ENCODE peak calls at places on chromosomes 2 and 18, in nine cellular contexts. E is fibroblast of lung, D is HCT116, C is mammary epithelial cell, K is GM23248, N is PC-9, G is HepG2, Y is IMR-90, S is H1. I is an unnamed sample.

GRCh38 chr2:67156796-67157195 is 240.3 kb upstream of the ETAA1 start:
- DNase-seq in Y (no peak), N (no peak), K (no peak), C (no peak), G (no peak), E (no peak), S (no peak), D (no peak), I (no peak)

GRCh38 chr2:70118798-70119454 is 31.6 kb downstream of the PCBP1 start:
- DNase-seq in K (no peak), Y (no peak), N (no peak), C (no peak), G (peak; percentile 67), S (no peak), E (no peak), D (no peak), I (no peak)

GRCh38 chr2:46290019-46290418 is 7.2 kb upstream of the EPAS1 start:
- DNase-seq in S (no peak), C (no peak), E (no peak), Y (no peak), N (no peak), D (no peak), K (no peak), G (no peak), I (no peak)

GRCh38 chr2:81396417-81397019 is 1092.0 kb upstream of the LRRTM1 start:
- DNase-seq in G (no peak), E (no peak), N (no peak), D (no peak), C (no peak), Y (no peak), K (no peak), S (no peak), I (no peak)

GRCh38 chr2:136327162-136327852 is 209.4 kb upstream of the CXCR4 start:
- DNase-seq in S (no peak), G (no peak), Y (peak; percentile 53), C (no peak), D (no peak), K (peak; percentile 9), N (peak; percentile 20), E (peak; percentile 45), I (peak; percentile 38)

GRCh38 chr2:74440005-74440377 is 1.7 kb downstream of the RTKN start:
- DNase-seq in Y (peak; percentile 46), C (peak; percentile 33), G (peak; percentile 60), S (no peak), D (no peak), N (no peak), E (peak; percentile 55), K (peak; percentile 81), I (peak; percentile 84)

GRCh38 chr2:172596776-172597175 is 40.9 kb downstream of the PDK1 start:
- DNase-seq in G (no peak), N (no peak), E (no peak), C (no peak), Y (no peak), S (no peak), K (no peak), D (no peak), I (no peak)

GRCh38 chr2:102575888-102576287 is 43.5 kb upstream of the SLC9A2 start:
- DNase-seq in S (no peak), E (no peak), K (no peak), Y (no peak), N (no peak), G (no peak), C (no peak), D (no peak), I (no peak)

GRCh38 chr18:69586581-69586980 is 185.9 kb downstream of the DOK6 start:
- DNase-seq in K (no peak), S (no peak), Y (no peak), N (no peak), D (no peak), C (no peak), G (no peak), E (no peak), I (no peak)

GRCh38 chr2:203383038-203383437 is 54.8 kb downstream of the ABI2 start:
- DNase-seq in S (no peak), E (no peak), D (no peak), G (no peak), N (no peak), C (no peak), K (no peak), Y (no peak), I (no peak)
- H3K4me2 ChIP-seq in S (no peak overlapping the region), E (no peak overlapping the region), D (no peak overlapping the region), G (no peak overlapping the region), N (no peak overlapping the region), C (no peak overlapping the region), K (no peak overlapping the region), Y (no peak overlapping the region), I (no peak overlapping the region)

DNA sequence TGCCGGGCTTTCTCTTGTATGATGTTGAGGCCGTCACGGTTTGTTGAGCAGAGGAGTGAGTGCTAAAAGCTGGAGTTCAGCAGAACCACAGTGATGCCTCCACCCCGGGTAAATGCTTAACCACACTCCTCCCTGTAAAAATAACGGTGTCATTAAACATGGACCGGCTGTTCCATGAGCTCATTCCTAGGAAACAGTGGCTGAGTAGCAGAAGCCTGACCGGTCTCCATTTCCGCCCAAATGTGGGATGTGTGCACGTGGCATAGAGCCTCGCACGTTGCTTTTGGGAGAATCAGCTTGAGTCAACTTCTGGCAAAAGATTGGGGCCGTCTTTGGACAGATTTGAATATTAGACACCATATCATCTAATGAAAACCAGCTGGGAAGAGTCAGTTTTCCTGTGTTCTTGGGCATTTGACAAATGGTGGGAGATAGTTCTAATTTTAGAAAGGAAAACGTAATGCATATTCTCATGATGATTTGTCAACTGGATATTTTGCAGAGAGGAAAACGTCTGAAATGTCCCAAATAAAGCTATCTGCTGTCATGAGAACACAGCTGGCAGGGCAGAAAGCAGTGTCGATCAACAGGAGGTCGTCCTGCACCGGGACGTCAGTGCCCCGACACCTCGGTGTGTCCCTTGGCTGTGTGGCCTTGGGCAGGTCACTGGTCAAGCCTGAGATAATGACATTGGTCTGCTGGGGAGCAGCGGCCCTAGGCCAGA is 42.4 kb downstream of the LRRFIP1 start:
- DNase-seq in E (peak; percentile 97), G (peak; percentile 85), K (peak; percentile 99), S (no peak), C (no peak), Y (peak; percentile 100), N (no peak), D (no peak), I (peak; percentile 48)
- H3K4me2 ChIP-seq in E (peak overlapping the region; percentile 47), G (peak overlapping the region; percentile 62), K (peak overlapping the region; percentile 70), S (no peak overlapping the region), C (no peak overlapping the region), Y (peak overlapping the region; percentile 74), N (no peak overlapping the region), D (no peak overlapping the region), I (peak overlapping the region; percentile 59)

DNA sequence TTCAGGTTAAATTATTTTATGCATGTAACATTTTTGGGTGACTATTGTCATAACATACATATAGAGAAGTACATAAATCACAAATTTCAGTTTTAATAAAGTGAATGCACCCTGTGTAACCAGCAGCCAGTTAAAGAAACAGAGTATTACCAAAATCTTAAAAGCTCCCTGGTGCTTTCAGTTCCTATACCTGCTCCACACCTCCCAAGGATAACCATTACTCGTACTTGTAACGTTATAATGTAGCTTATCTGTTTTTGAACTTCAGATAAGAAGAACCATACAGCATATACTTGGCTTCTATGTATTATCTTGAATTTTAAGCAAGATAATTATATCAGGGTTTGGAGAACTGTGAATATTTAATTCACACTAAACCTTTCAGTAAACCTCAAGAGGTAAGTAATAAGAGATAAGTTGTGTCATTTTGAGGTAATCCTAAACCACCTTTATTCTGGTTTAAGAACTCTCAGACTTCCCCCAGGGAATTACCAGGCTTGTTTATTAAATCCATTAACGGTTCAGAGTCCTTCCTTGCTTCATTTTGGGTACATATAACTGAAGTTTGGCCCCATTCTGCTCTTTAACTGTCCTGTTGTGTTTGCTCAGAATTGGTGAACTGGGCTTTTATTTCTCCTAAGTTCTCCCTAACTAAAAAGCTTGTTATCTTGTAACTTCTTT is 58.6 kb downstream of the LCLAT1 start:
- DNase-seq in G (peak; percentile 70), E (no peak), C (no peak), S (no peak), N (no peak), Y (no peak), D (no peak), K (no peak), I (no peak)
- H3K4me2 ChIP-seq in G (peak overlapping the region; percentile 53), E (no peak overlapping the region), C (no peak overlapping the region), S (no peak overlapping the region), N (no peak overlapping the region), Y (no peak overlapping the region), D (no peak overlapping the region), K (no peak overlapping the region), I (no peak overlapping the region)

GRCh38 chr18:12861637-12862036 is 22.4 kb downstream of the PTPN2 start:
- DNase-seq in Y (no peak), S (no peak), K (no peak), C (no peak), G (no peak), D (no peak), N (no peak), E (no peak), I (no peak)
- H3K4me2 ChIP-seq in Y (no peak overlapping the region), S (no peak overlapping the region), K (no peak overlapping the region), C (peak overlapping the region; percentile 11), G (no peak overlapping the region), D (no peak overlapping the region), N (peak overlapping the region; percentile 41), E (no peak overlapping the region), I (no peak overlapping the region)

GRCh38 chr18:75218064-75218463 is 7.5 kb downstream of the TSHZ1 start:
- DNase-seq in K (no peak), Y (no peak), D (no peak), C (no peak), G (no peak), S (no peak), E (no peak), N (no peak), I (no peak)
- H3K4me2 ChIP-seq in K (no peak overlapping the region), Y (no peak overlapping the region), D (no peak overlapping the region), C (no peak overlapping the region), G (no peak overlapping the region), S (no peak overlapping the region), E (no peak overlapping the region), N (no peak overlapping the region), I (no peak overlapping the region)

DNA sequence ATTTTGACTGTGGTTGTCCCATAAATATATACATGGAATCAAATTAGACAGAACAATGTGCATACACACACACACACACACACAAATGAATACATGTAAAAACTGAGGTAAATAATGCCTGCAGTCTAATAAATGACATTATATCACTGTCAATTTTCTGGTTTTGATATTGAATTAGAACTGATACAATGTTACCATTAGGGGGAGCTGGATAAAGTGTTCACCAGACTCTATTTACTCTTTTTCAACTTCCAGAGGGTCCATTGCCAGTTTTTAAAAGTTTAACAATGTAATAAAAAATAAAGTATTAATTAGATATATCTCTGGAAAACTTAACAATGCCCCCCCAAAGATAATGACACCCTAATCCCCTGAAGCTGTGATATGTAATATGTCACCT is 1666.8 kb upstream of the TMEFF2 start:
- DNase-seq in D (no peak), G (no peak), K (no peak), N (no peak), Y (no peak), E (no peak), S (no peak), C (no peak), I (no peak)
- H3K4me2 ChIP-seq in D (no peak overlapping the region), G (no peak overlapping the region), K (no peak overlapping the region), N (no peak overlapping the region), Y (no peak overlapping the region), E (no peak overlapping the region), S (no peak overlapping the region), C (no peak overlapping the region), I (no peak overlapping the region)

GRCh38 chr2:128654404-128654803 is 335.7 kb upstream of the HS6ST1 start:
- DNase-seq in D (no peak), E (no peak), Y (no peak), S (no peak), N (no peak), K (no peak), C (no peak), G (no peak), I (no peak)
- H3K4me2 ChIP-seq in D (no peak overlapping the region), E (no peak overlapping the region), Y (no peak overlapping the region), S (no peak overlapping the region), N (no peak overlapping the region), K (no peak overlapping the region), C (no peak overlapping the region), G (no peak overlapping the region), I (no peak overlapping the region)

I was measured in SK-N-SH.